ENCODE peak calls at places on chromosomes 4 and X, in ten cellular contexts. D is KBM-7; Q is stimulated activated CD4-positive, alpha-beta T cell treated with anti-CD3 and anti-CD28 coated beads, Interleukin-1b, Interleukin-23, amount 100 ng/mL, for 1 hour; I is NCI-H1105; A is GM20000; K is WTC11; O is AG04449; J is uterus; X is A549; E is T follicular helper cell. Y is an unnamed sample.
A peak's percentile ranks its signal among the peaks of the same experiment; 100 is the strongest.

GRCh38 chr4:132016703-132017102 is 1132.4 kb upstream of the PCDH10 start:
- DNase-seq in E (no peak), X (no peak), Q (no peak), D (no peak), J (no peak), K (no peak), O (no peak), A (no peak), I (no peak), Y (no peak)

GRCh38 chr4:124105212-124105611 is 607.3 kb downstream of the ANKRD50 start:
- DNase-seq in D (no peak), Q (no peak), K (no peak), J (no peak), E (no peak), O (no peak), A (no peak), X (no peak), I (no peak), Y (no peak)

GRCh38 chr4:7725951-7726350 is 213.7 kb downstream of the AFAP1 start:
- DNase-seq in I (no peak), A (no peak), Q (no peak), X (no peak), D (no peak), J (no peak), K (no peak), E (no peak), O (no peak), Y (no peak)

GRCh38 chr4:138103597-138104461 is 138.3 kb downstream of the SLC7A11 start:
- DNase-seq in A (no peak), X (no peak), K (no peak), I (no peak), O (no peak), D (no peak), Q (no peak), E (no peak), J (no peak), Y (no peak)

GRCh38 chrX:21691512-21692018 is 33.4 kb upstream of the KLHL34 start:
- DNase-seq in E (no peak), J (no peak), A (no peak), K (no peak), X (no peak), O (no peak), Q (no peak), D (peak; percentile 7), I (no peak), Y (no peak)

GRCh38 chr4:40121515-40121914 is 64.9 kb downstream of the N4BP2 start:
- DNase-seq in J (no peak), E (no peak), D (peak; percentile 85), A (no peak), O (peak; percentile 28), I (no peak), K (no peak), X (peak; percentile 43), Q (no peak), Y (no peak)

GRCh38 chr4:118849867-118850812 is 14.2 kb upstream of the SEC24D start:
- DNase-seq in E (peak; percentile 18), A (peak; percentile 35), J (no peak), K (no peak), X (no peak), Q (no peak), D (peak; percentile 33), O (no peak), I (no peak), Y (no peak)

GRCh38 chr4:182748949-182749348 is 168.2 kb downstream of the DCTD start:
- DNase-seq in O (no peak), Q (no peak), K (no peak), A (no peak), I (no peak), X (no peak), D (no peak), E (no peak), J (no peak), Y (no peak)

GRCh38 chr4:110663738-110664444 is 41.0 kb upstream of the PITX2 start:
- DNase-seq in J (no peak), O (peak; percentile 56), D (no peak), E (no peak), X (peak; percentile 4), K (no peak), A (no peak), Q (no peak), I (no peak), Y (no peak)

GRCh38 chr4:64643841-64644240 is 234.6 kb upstream of the TECRL start:
- DNase-seq in X (no peak), A (no peak), D (no peak), Q (no peak), J (no peak), O (no peak), I (no peak), E (no peak), K (no peak), Y (no peak)

GRCh38 chr4:40402556-40402955 is 67.4 kb downstream of the CHRNA9 start:
- DNase-seq in O (no peak), J (no peak), D (no peak), Q (no peak), K (no peak), X (no peak), I (no peak), E (no peak), A (no peak), Y (no peak)

GRCh38 chr4:183959349-183959748 is 54.2 kb downstream of the STOX2 start:
- DNase-seq in E (no peak), I (no peak), A (no peak), K (no peak), J (no peak), X (no peak), O (no peak), Q (no peak), D (no peak), Y (no peak)

GRCh38 chr4:185682236-185682635 is 129.8 kb downstream of the SORBS2 start:
- DNase-seq in I (no peak), A (no peak), D (no peak), X (peak; percentile 5), J (no peak), E (no peak), Q (no peak), K (no peak), O (peak; percentile 5), Y (no peak)

GRCh38 chr4:183658362-183659028 is 490 bp downstream of the RWDD4 start:
- DNase-seq in X (peak; percentile 5), I (no peak), E (no peak), O (no peak), J (peak; percentile 34), K (peak; percentile 18), D (peak; percentile 35), Q (no peak), A (peak; percentile 49), Y (no peak)

GRCh38 chrX:16559206-16559619 is 90.7 kb upstream of the S100G start:
- DNase-seq in K (no peak), D (no peak), X (no peak), J (no peak), Q (no peak), I (no peak), O (no peak), E (no peak), A (no peak), Y (no peak)

GRCh38 chrX:141278306-141278705 is 36.0 kb upstream of the SPANXC start:
- DNase-seq in D (peak; percentile 57), K (peak; percentile 7), O (no peak), E (no peak), A (no peak), J (no peak), Q (no peak), X (peak; percentile 22), I (no peak), Y (no peak)

GRCh38 chr4:104616401-104616820 is 121.7 kb upstream of the CXXC4 start:
- DNase-seq in A (no peak), D (no peak), O (no peak), X (no peak), J (no peak), K (no peak), I (no peak), Q (no peak), E (no peak), Y (no peak)

GRCh38 chr4:184453402-184454160 is 20.8 kb downstream of the IRF2 start:
- DNase-seq in E (no peak), X (no peak), D (peak; percentile 74), J (no peak), I (no peak), Q (no peak), O (peak; percentile 80), A (peak; percentile 69), K (no peak), Y (peak; percentile 40)

GRCh38 chr4:141810038-141810701 is 173.8 kb downstream of the IL15 start:
- DNase-seq in I (no peak), A (no peak), O (no peak), X (no peak), D (no peak), Q (no peak), J (no peak), K (no peak), E (no peak), Y (no peak)

GRCh38 chr4:185219551-185220344 is 10.3 kb downstream of the SNX25 start:
- DNase-seq in X (no peak), D (peak; percentile 81), K (no peak), O (peak; percentile 77), J (peak; percentile 69), Q (no peak), A (no peak), E (no peak), I (no peak), Y (no peak)

GRCh38 chr4:95410387-95411005 is 138.3 kb downstream of the UNC5C start:
- DNase-seq in Q (no peak), E (no peak), D (no peak), J (no peak), X (no peak), I (no peak), K (no peak), O (no peak), A (no peak), Y (no peak)

GRCh38 chrX:143437439-143437838 is 79.8 kb downstream of the SPANXN3 start:
- DNase-seq in X (peak; percentile 0), Q (no peak), D (peak; percentile 23), I (no peak), K (no peak), J (no peak), E (no peak), A (no peak), O (no peak), Y (no peak)

GRCh38 chr4:78645853-78646757 is 94.5 kb downstream of the ANXA3 start:
- DNase-seq in D (no peak), Q (no peak), X (peak; percentile 84), J (peak; percentile 75), E (no peak), A (no peak), O (peak; percentile 73), I (no peak), K (no peak), Y (peak; percentile 81)

GRCh38 chr4:127783026-127783769 is 1.1 kb downstream of the HSPA4L start:
- DNase-seq in I (peak; percentile 18), A (peak; percentile 50), J (peak; percentile 62), D (peak; percentile 76), E (no peak), Q (no peak), K (peak; percentile 57), O (peak; percentile 3), X (peak; percentile 64), Y (peak; percentile 29)

GRCh38 chrX:115539841-115540240 is 21.1 kb upstream of the PLS3 start:
- DNase-seq in D (no peak), J (no peak), K (no peak), E (no peak), A (no peak), X (no peak), Q (no peak), I (no peak), O (no peak), Y (no peak)